ENCODE peak calls at places on chromosomes 6 and 20, in seven cellular contexts. Y, L, W, E, G, F and N are unnamed samples.

GRCh38 chr6:116409756-116410155 is 39.0 kb downstream of the DSE start:
- DNase-seq in Y (no peak), L (no peak), W (no peak), E (no peak), G (no peak), F (peak; percentile 92), N (no peak)

GRCh38 chr6:107660839-107661238 is 163.3 kb downstream of the SCML4 start:
- DNase-seq in Y (peak; percentile 71), L (no peak), W (no peak), E (no peak), G (no peak), F (no peak), N (no peak)

GRCh38 chr6:167345348-167345747 is 20.5 kb downstream of the TTLL2 start:
- DNase-seq in Y (no peak), L (no peak), W (no peak), E (no peak), G (no peak), F (no peak), N (no peak)

GRCh38 chr6:148807784-148808183 is 61.0 kb downstream of the UST start:
- DNase-seq in Y (no peak), L (no peak), W (no peak), E (no peak), G (no peak), F (no peak), N (no peak)

GRCh38 chr6:170292111-170292777 is 1.4 kb upstream of the DLL1 start:
- DNase-seq in Y (no peak), L (no peak), W (no peak), E (no peak), G (no peak), F (no peak), N (no peak)

GRCh38 chr20:38805502-38805957 is at the start of gene PPP1R16B:
- DNase-seq in Y (no peak), L (peak; percentile 59), W (no peak), E (no peak), G (no peak), F (peak; percentile 86), N (no peak)

GRCh38 chr6:12941422-12941821 is 224.9 kb downstream of the PHACTR1 start:
- DNase-seq in Y (peak; percentile 15), L (no peak), W (no peak), E (no peak), G (no peak), F (no peak), N (no peak)

GRCh38 chr20:34141293-34141692 is 29.2 kb upstream of the EIF2S2 start:
- DNase-seq in Y (no peak), L (no peak), W (no peak), E (no peak), G (no peak), F (no peak), N (no peak)

GRCh38 chr6:82588020-82588419 is 224.4 kb downstream of the TPBG start:
- DNase-seq in Y (peak; percentile 34), L (no peak), W (no peak), E (no peak), G (no peak), F (no peak), N (no peak)

DNA sequence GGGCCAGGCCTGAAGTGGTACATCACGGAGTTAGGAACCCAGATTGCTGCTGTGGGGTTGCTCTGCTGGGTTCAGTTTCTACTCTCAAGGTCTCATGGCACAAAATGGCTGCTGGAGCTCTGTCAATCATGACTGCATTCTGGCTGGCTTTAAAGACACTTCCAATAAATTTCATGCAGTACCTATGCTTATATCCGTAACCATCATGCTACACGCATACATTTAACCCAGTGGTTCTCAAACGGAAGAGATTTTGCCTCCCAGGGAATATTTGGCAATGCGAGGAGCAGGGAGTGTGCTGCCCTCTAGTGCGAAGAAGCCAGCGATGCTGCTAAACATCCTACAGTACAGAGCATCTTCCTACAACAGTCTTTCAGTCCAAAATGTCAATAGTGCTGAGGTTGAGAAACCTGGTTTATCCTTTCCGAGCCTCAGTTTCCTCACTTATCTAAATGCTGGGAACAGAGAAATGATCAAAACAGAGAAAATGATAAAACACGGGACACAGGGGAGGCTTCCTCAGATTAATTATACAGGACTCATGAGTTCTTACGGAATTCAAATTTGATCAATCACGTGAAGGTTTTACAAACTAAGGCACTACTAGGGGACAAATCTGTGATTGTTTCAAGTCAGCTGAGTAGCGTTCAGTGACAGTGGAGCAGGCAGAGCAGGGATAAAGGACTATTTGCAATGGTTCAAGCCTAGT is 9.6 kb upstream of the SLC2A10 start:
- DNase-seq in Y (peak; percentile 44), L (no peak), W (no peak), E (no peak), G (no peak), F (peak; percentile 20), N (no peak)
- TF ChIP-seq CTCF in Y (peak; percentile 81), L (no peak), W (no peak), E (peak; percentile 83), G (no peak), F (peak; percentile 39), N (peak; percentile 52)

GRCh38 chr6:144580039-144580438 is 294.9 kb downstream of the UTRN start:
- DNase-seq in Y (no peak), L (no peak), W (no peak), E (no peak), G (no peak), F (no peak), N (no peak)
- H3K4me3 ChIP-seq in Y (no peak overlapping the region), L (no peak overlapping the region), W (no peak overlapping the region), E (no peak overlapping the region), G (no peak overlapping the region), F (no peak overlapping the region), N (no peak overlapping the region)

GRCh38 chr6:150267686-150268561 is 100.9 kb upstream of the IYD start:
- DNase-seq in Y (peak; percentile 95), L (no peak), W (peak; percentile 68), E (no peak), G (peak; percentile 58), F (no peak), N (no peak)
- TF ChIP-seq CTCF in Y (no peak), L (no peak), W (no peak), E (no peak), G (no peak), F (no peak), N (no peak)

GRCh38 chr20:56420028-56420427 is 8.0 kb downstream of the CASS4 start:
- DNase-seq in Y (no peak), L (no peak), W (no peak), E (no peak), G (no peak), F (no peak), N (no peak)

GRCh38 chr20:56420940-56421688 is 9.1 kb downstream of the CASS4 start:
- DNase-seq in Y (no peak), L (no peak), W (no peak), E (no peak), G (no peak), F (no peak), N (no peak)

GRCh38 chr20:56424931-56425330 is 12.9 kb downstream of the CASS4 start:
- DNase-seq in Y (no peak), L (no peak), W (no peak), E (no peak), G (no peak), F (no peak), N (no peak)

GRCh38 chr20:56422824-56423189 is 10.7 kb downstream of the CASS4 start:
- DNase-seq in Y (no peak), L (no peak), W (no peak), E (no peak), G (no peak), F (no peak), N (no peak)

DNA sequence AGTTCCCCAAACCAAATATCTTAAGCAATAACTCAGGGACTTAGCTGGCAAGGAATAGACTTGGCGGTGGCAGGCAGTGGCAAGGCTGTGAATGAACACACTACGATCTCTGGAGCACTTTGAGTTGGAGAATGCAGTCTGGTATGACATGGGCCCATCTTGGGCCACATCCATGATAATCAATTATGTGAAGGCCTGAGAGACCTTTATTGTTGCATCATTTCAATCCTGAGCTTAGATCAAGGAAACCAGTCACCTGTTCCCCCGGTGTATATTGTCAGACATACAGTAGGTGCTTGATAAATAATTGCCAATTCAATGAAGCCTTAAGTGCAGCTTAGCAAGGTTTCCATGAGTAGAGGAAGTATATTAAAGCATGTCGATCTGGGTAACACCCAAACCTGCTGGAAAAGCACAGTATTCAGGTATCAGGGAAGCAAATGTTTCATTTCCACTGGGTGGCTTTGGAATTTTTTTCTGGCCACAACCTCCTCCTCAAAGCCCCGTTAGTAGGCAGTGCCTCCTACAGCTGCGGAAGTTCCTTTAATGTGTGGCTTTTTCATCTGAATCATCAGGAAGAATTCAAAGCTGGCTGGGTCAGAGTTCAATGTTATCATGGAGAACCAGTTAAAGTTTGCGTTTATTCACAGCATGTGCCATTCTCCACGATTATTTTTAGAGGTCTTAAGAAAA is 10.2 kb downstream of the CASS4 start:
- DNase-seq in Y (peak; percentile 44), L (no peak), W (no peak), E (no peak), G (no peak), F (no peak), N (no peak)
- H3K4me3 ChIP-seq in Y (no peak overlapping the region), L (no peak overlapping the region), W (no peak overlapping the region), E (no peak overlapping the region), G (no peak overlapping the region), F (no peak overlapping the region), N (no peak overlapping the region)

GRCh38 chr20:36754656-36755222 is 8.8 kb upstream of the NDRG3 start:
- DNase-seq in Y (peak; percentile 73), L (no peak), W (peak; percentile 57), E (peak; percentile 16), G (no peak), F (peak; percentile 67), N (no peak)
- TF ChIP-seq CTCF in Y (peak; percentile 79), L (peak; percentile 66), W (peak; percentile 71), E (peak; percentile 83), G (no peak), F (peak; percentile 72), N (peak; percentile 78)

DNA sequence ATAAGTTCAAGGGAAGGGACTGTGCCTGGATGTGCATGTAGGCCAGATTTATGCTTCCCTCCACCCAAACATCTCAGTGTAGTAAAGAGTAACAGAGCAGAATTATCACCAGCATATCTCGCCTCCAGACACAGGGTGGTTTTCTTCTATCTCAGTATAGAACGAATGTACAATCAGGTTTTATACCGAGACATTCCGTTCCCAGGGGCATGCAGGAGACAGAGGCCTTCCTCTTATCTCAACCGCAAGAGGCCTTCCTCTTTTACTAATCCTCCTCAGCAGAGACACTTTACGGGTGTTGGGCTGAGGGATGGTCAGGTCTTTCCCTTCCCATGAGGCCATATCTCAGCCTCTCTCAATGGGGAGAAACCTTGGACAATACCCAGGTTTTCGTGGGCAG is 36.5 kb upstream of the MC3R start:
- DNase-seq in Y (no peak), L (no peak), W (no peak), E (no peak), G (no peak), F (no peak), N (no peak)
- H3K4me3 ChIP-seq in Y (no peak overlapping the region), L (no peak overlapping the region), W (no peak overlapping the region), E (no peak overlapping the region), G (no peak overlapping the region), F (no peak overlapping the region), N (no peak overlapping the region)